ENCODE peak calls at places on chromosomes 16 and 17, in five cellular contexts. M is fibroblast of lung, I is IMR-90, G is neural crest cell, S is AG10803. H is an unnamed sample.
A peak's percentile ranks its signal among the peaks of the same experiment; 100 is the strongest.

GRCh38 chr16:86391987-86392386 is 118.3 kb upstream of the FOXF1 start:
- DNase-seq in S (peak; percentile 61), G (no peak), M (peak; percentile 84), I (peak; percentile 93), H (no peak)

GRCh38 chr17:42409467-42410351 is 13.3 kb downstream of the CAVIN1 start:
- DNase-seq in G (no peak), I (peak; percentile 91), M (peak; percentile 88), S (peak; percentile 95), H (peak; percentile 41)

GRCh38 chr16:53740476-53740875 is 36.5 kb downstream of the FTO start:
- DNase-seq in M (peak; percentile 42), G (no peak), S (peak; percentile 45), I (no peak), H (no peak)

GRCh38 chr17:12136646-12137045 is 116.0 kb downstream of the MAP2K4 start:
- DNase-seq in I (no peak), G (no peak), M (peak; percentile 78), S (no peak), H (no peak)

GRCh38 chr16:31354394-31355291 is at the start of gene ITGAX:
- DNase-seq in S (no peak), I (peak; percentile 20), G (no peak), M (peak; percentile 3), H (no peak)

GRCh38 chr17:57619061-57619937 is 125.8 kb downstream of the CCDC182 start:
- DNase-seq in I (peak; percentile 78), M (peak; percentile 93), G (no peak), S (peak; percentile 28), H (no peak)

GRCh38 chr16:82061861-82062525 is 26.9 kb downstream of the HSD17B2 start:
- DNase-seq in S (peak; percentile 35), M (peak; percentile 43), G (no peak), I (peak; percentile 22), H (no peak)

GRCh38 chr17:13362341-13363122 is 239.2 kb downstream of the HS3ST3A1 start:
- DNase-seq in G (no peak), M (peak; percentile 86), S (peak; percentile 60), I (peak; percentile 91), H (no peak)

GRCh38 chr17:68674271-68674925 is 73.2 kb upstream of the FAM20A start:
- DNase-seq in S (no peak), G (no peak), M (no peak), I (no peak), H (no peak)

GRCh38 chr16:89100601-89101302 is 7.1 kb downstream of the ACSF3 start:
- DNase-seq in I (no peak), S (no peak), G (no peak), M (no peak), H (no peak)

GRCh38 chr17:48100591-48101011 is 677 bp downstream of the CBX1 start:
- DNase-seq in M (peak; percentile 67), S (peak; percentile 47), I (peak; percentile 58), G (peak; percentile 62), H (peak; percentile 31)

GRCh38 chr16:8936421-8936820 is 27.3 kb downstream of the USP7 start:
- DNase-seq in M (peak; percentile 77), S (no peak), G (no peak), I (peak; percentile 54), H (no peak)

GRCh38 chr17:16924701-16925440 is 47.0 kb downstream of the TNFRSF13B start:
- DNase-seq in M (no peak), G (no peak), S (no peak), I (no peak), H (peak; percentile 15)

GRCh38 chr16:87063543-87063942 is 253.6 kb downstream of the C16orf95 start:
- DNase-seq in M (no peak), I (no peak), G (no peak), S (no peak), H (no peak)

GRCh38 chr17:31535581-31535981 is 144.1 kb downstream of the RAB11FIP4 start:
- DNase-seq in G (no peak), M (no peak), I (no peak), S (no peak), H (no peak)

GRCh38 chr16:50696575-50697420 is 3.4 kb downstream of the NOD2 start:
- DNase-seq in G (no peak), I (peak; percentile 26), M (peak; percentile 46), S (peak; percentile 73), H (peak; percentile 50)

GRCh38 chr16:86884256-86884655 is 305.9 kb downstream of the FOXL1 start:
- DNase-seq in M (no peak), I (no peak), S (peak; percentile 10), G (no peak), H (no peak)

GRCh38 chr17:14474591-14474990 is 173.7 kb downstream of the HS3ST3B1 start:
- DNase-seq in S (no peak), G (no peak), I (no peak), M (no peak), H (no peak)

GRCh38 chr16:844638-845348 is 44.3 kb upstream of the GNG13 start:
- DNase-seq in I (no peak), S (no peak), M (no peak), G (no peak), H (no peak)

GRCh38 chr16:86657972-86658371 is 79.6 kb downstream of the FOXL1 start:
- DNase-seq in G (no peak), S (no peak), I (no peak), M (no peak), H (no peak)

GRCh38 chr17:48261297-48261880 is 153.8 kb downstream of the SNX11 start:
- DNase-seq in G (peak; percentile 6), S (peak; percentile 17), I (peak; percentile 11), M (no peak), H (no peak)

GRCh38 chr17:49180303-49180702 is 30.1 kb downstream of the GNGT2 start:
- DNase-seq in M (peak; percentile 31), I (peak; percentile 36), G (peak; percentile 69), S (peak; percentile 56), H (peak; percentile 58)

GRCh38 chr16:56451753-56452689 is 667 bp downstream of the OGFOD1 start:
- DNase-seq in S (peak; percentile 55), G (no peak), I (peak; percentile 31), M (peak; percentile 45), H (no peak)

GRCh38 chr17:16003841-16004240 is 4.2 kb downstream of the TTC19 start:
- DNase-seq in G (no peak), I (no peak), M (peak; percentile 25), S (no peak), H (no peak)

GRCh38 chr16:60763869-60764268 is 1272.4 kb downstream of the CDH8 start:
- DNase-seq in S (no peak), M (no peak), I (no peak), G (no peak), H (no peak)

GRCh38 chr17:28340374-28340773 is 4.8 kb downstream of the TNFAIP1 start:
- DNase-seq in G (no peak), S (no peak), M (no peak), I (no peak), H (no peak)

DNA sequence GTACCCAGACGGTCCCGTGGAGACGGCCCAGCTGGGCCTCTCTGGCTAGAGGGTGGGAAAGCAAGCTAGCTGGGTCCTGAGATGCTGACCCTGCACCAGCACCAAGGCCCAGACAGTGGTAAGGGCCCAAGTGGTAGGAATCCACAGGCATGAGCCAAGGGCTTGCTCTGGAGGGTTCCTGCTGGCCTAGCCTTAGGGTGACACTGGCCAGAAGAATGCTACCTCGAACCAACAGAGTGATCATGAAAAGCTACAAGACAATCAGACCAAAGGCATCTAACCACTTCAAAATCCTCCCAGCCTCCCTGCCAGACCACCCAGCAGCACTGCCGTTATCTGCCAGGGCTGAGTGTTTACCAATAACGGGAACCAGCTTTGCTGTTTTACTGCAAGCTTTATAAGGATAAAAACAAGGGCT is 13.2 kb downstream of the HIC1 start:
- DNase-seq in S (peak; percentile 96), I (peak; percentile 90), G (no peak), M (peak; percentile 98), H (no peak)
- TF ChIP-seq CTCF in S (peak; percentile 49), I (peak; percentile 47), G (no peak), M (no peak), H (no peak)

GRCh38 chr16:28822520-28823290 is at the start of gene ATXN2L:
- DNase-seq in M (peak; percentile 97), G (peak; percentile 87), I (peak; percentile 96), S (peak; percentile 97), H (peak; percentile 74)

GRCh38 chr16:28823291-28823718 is 506 bp downstream of the ATXN2L start:
- DNase-seq in I (no peak), M (no peak), G (peak; percentile 22), S (no peak), H (no peak)

GRCh38 chr16:28821874-28822519 is 802 bp upstream of the ATXN2L start:
- DNase-seq in M (no peak), G (no peak), S (no peak), I (no peak), H (no peak)

GRCh38 chr16:28824548-28824973 is 1.8 kb downstream of the ATXN2L start:
- DNase-seq in I (no peak), S (no peak), M (no peak), G (no peak), H (no peak)

GRCh38 chr16:28823719-28824547 is 1.1 kb downstream of the ATXN2L start:
- DNase-seq in S (peak; percentile 98), I (peak; percentile 98), M (peak; percentile 99), G (peak; percentile 96), H (peak; percentile 84)
- TF ChIP-seq CTCF in S (peak; percentile 24), I (peak; percentile 21), M (no peak), G (peak; percentile 31), H (no peak)

DNA sequence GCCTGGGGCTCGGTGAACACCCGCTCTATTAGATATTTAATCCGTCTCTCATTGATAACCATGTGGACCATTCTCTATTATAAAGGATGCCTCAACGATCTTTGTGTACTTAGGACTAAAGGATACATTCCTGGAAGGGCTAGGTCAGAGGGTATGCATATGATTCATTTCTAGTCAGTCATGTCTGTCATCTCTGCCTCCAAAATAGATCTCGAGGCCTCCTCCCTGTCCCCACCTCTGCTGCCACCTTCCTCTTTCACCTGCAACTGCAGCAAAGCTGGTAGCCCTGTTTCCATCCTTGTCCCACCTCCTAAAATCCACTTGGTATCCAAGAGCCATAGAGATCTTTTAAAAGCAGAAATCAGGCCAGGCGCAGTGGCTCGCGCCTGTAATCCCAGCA is 121.5 kb downstream of the KATNIP start:
- DNase-seq in G (no peak), S (no peak), I (no peak), M (no peak), H (no peak)
- TF ChIP-seq CTCF in G (no peak), S (no peak), I (no peak), M (no peak), H (no peak)

GRCh38 chr17:61700252-61700651 is 109.2 kb upstream of the NACA2 start:
- DNase-seq in M (no peak), G (no peak), I (no peak), S (no peak), H (no peak)

GRCh38 chr17:61699032-61699431 is 108.0 kb upstream of the NACA2 start:
- DNase-seq in M (no peak), S (no peak), I (no peak), G (no peak), H (no peak)

GRCh38 chr17:61695779-61696337 is 104.8 kb upstream of the NACA2 start:
- DNase-seq in S (no peak), I (no peak), M (no peak), G (no peak), H (no peak)

GRCh38 chr17:61699694-61700093 is 108.7 kb upstream of the NACA2 start:
- DNase-seq in S (no peak), G (no peak), M (no peak), I (no peak), H (no peak)

DNA sequence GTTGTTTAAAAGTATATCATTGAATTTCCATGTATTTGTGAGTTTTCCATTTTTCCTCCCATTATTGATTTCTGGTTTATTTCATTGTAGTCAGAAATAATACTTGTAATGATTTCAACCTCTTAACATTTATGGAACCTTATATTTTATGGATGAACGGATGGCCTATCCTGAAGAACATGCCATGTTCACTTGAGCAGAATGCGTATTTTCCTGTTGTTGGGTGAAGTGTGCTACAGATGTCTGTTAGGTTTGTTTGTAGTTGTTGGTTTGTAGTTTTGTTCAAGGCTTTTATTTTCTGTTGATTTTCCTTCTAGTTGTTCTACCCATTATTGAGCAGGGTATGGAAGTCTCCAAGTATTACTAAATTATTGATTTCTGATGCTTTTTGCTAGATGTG is 107.2 kb upstream of the NACA2 start:
- DNase-seq in G (no peak), S (no peak), M (no peak), I (no peak), H (no peak)
- TF ChIP-seq CTCF in G (no peak), S (no peak), M (no peak), I (no peak), H (no peak)